ENCODE peak calls at places on chromosomes 13 and 19, in seven cellular contexts. G, I, J, O, E, H and V are unnamed samples.

GRCh38 chr13:29924482-29924884 is 74.1 kb upstream of the UBL3 start:
- DNase-seq in I (no peak), H (no peak), J (no peak), G (peak; percentile 31), O (peak; percentile 43), E (no peak), V (peak; percentile 66)

GRCh38 chr13:80499536-80500280 is 158.8 kb upstream of the SPRY2 start:
- DNase-seq in I (no peak), J (no peak), G (no peak), H (no peak), E (no peak), O (no peak), V (no peak)

GRCh38 chr13:67390462-67391093 is 160.4 kb upstream of the PCDH9 start:
- DNase-seq in I (no peak), H (no peak), O (no peak), G (peak; percentile 3), E (no peak), J (no peak), V (peak; percentile 62)

GRCh38 chr13:73984949-73985691 is 149.1 kb downstream of the KLF12 start:
- DNase-seq in E (no peak), I (no peak), H (no peak), G (no peak), J (peak; percentile 37), O (no peak), V (no peak)

GRCh38 chr13:33940256-33940655 is 122.3 kb downstream of the RFC3 start:
- DNase-seq in J (no peak), O (no peak), H (no peak), E (no peak), G (no peak), I (no peak), V (no peak)

GRCh38 chr19:11848594-11849263 is at the start of gene ZNF439:
- DNase-seq in H (no peak), E (peak; percentile 96), J (peak; percentile 98), I (peak; percentile 80), O (peak; percentile 96), G (peak; percentile 3), V (peak; percentile 90)

GRCh38 chr13:26412263-26412662 is 145.2 kb upstream of the WASF3 start:
- DNase-seq in O (no peak), J (no peak), G (no peak), H (no peak), I (no peak), E (no peak), V (no peak)

GRCh38 chr13:29991343-29991742 is 140.9 kb upstream of the UBL3 start:
- DNase-seq in O (no peak), H (peak; percentile 61), I (no peak), E (no peak), G (peak; percentile 91), J (no peak), V (peak; percentile 97)

GRCh38 chr13:43284162-43284561 is 260.8 kb downstream of the DNAJC15 start:
- DNase-seq in I (no peak), E (no peak), G (no peak), O (no peak), H (no peak), J (no peak), V (peak; percentile 65)

GRCh38 chr13:19845758-19846157 is 17.7 kb downstream of the ZMYM5 start:
- DNase-seq in H (peak; percentile 91), E (no peak), G (peak; percentile 90), I (no peak), J (no peak), O (no peak), V (peak; percentile 94)

GRCh38 chr13:38566023-38566422 is 120.9 kb upstream of the FREM2 start:
- DNase-seq in O (no peak), G (no peak), I (no peak), J (no peak), H (no peak), E (no peak), V (no peak)

GRCh38 chr19:39968789-39969188 is 2.2 kb upstream of the PSMC4 start:
- DNase-seq in I (no peak), O (peak; percentile 41), J (no peak), H (no peak), G (no peak), E (no peak), V (no peak)

GRCh38 chr19:51710163-51710562 is 13.6 kb downstream of the HAS1 start:
- DNase-seq in G (no peak), O (no peak), I (no peak), J (no peak), H (no peak), E (no peak), V (peak; percentile 42)

GRCh38 chr13:23427342-23428182 is 5.9 kb downstream of the SACS start:
- DNase-seq in I (no peak), G (peak; percentile 67), E (no peak), J (no peak), H (peak; percentile 82), O (no peak), V (peak; percentile 93)

GRCh38 chr13:53165201-53165600 is 136.6 kb downstream of the OLFM4 start:
- DNase-seq in H (no peak), J (no peak), E (no peak), G (no peak), O (no peak), I (peak; percentile 46), V (no peak)

GRCh38 chr13:79663420-79663819 is 182.5 kb downstream of the NDFIP2 start:
- DNase-seq in H (no peak), E (no peak), I (no peak), J (no peak), O (no peak), G (no peak), V (no peak)

GRCh38 chr13:55577082-55577846 is 1563.5 kb upstream of the PRR20A start:
- DNase-seq in I (peak; percentile 3), E (no peak), H (no peak), O (no peak), J (no peak), G (no peak), V (no peak)

GRCh38 chr13:93116809-93117208 is 109.8 kb upstream of the GPC6 start:
- DNase-seq in I (no peak), O (no peak), G (no peak), J (no peak), E (no peak), H (no peak), V (peak; percentile 2)

GRCh38 chr19:46609511-46610412 is 8.6 kb downstream of the CALM3 start:
- DNase-seq in I (no peak), G (no peak), J (peak; percentile 13), E (peak; percentile 65), O (peak; percentile 21), H (no peak), V (no peak)

GRCh38 chr19:46608581-46609345 is 7.6 kb downstream of the CALM3 start:
- DNase-seq in I (no peak), E (peak; percentile 71), J (peak; percentile 14), O (peak; percentile 18), G (no peak), H (no peak), V (no peak)

GRCh38 chr19:46610413-46610775 is 9.3 kb downstream of the CALM3 start:
- DNase-seq in E (peak; percentile 28), O (no peak), H (no peak), I (no peak), J (peak; percentile 13), G (no peak), V (no peak)

GRCh38 chr19:46611791-46612190 is 10.7 kb downstream of the CALM3 start:
- DNase-seq in I (no peak), E (peak; percentile 72), G (no peak), O (peak; percentile 27), J (no peak), H (no peak), V (no peak)

DNA sequence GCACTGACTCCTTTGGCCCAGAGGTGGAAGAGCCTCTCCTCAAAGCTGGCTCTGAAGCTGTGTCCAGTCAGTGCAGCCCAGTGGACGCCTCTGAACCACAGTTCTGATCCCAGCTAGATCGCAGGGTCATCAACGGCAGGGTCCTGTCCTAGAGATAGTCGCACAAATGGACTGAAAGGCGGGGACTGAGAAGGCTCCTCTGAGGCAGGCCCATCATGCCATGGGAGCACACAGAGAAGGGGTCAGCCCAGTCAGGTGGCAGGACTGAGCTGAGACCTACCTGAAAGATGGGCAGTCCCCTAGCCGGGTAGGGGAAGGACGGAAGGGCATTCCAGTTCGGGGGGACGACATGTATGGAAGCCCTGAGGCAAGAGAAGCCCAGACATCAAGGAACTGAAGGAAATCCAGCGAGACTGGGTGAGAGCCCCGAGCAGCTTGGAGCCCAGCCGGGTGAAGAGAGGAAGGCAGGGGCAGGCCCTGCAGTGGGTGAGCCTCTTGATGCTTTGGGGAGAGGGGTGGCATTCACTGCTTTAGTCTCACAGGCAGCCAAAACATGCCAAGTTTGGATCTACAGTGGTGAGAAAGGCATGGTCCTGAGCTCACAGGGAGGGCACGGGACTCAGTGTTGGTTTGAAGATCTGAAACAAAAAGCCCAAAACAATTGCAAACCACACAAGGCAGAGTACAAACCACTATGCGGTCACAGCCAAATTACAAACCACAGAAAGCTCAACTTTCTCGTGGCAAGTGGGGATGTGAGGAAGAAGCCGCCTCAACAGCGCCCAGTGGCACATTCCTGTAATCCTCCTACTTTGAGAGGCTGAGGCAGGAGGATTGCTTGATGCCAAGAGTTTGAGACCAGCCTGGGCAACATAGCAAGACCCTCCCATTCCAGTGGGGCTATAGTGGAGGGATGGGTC is 10.0 kb downstream of the CALM3 start:
- DNase-seq in O (peak; percentile 19), G (peak; percentile 82), J (peak; percentile 10), H (no peak), I (no peak), E (peak; percentile 69), V (no peak)
- H3K4me3 ChIP-seq in O (no peak overlapping the region), G (no peak overlapping the region), J (no peak overlapping the region), H (no peak overlapping the region), I (no peak overlapping the region), E (no peak overlapping the region), V (no peak overlapping the region)

DNA sequence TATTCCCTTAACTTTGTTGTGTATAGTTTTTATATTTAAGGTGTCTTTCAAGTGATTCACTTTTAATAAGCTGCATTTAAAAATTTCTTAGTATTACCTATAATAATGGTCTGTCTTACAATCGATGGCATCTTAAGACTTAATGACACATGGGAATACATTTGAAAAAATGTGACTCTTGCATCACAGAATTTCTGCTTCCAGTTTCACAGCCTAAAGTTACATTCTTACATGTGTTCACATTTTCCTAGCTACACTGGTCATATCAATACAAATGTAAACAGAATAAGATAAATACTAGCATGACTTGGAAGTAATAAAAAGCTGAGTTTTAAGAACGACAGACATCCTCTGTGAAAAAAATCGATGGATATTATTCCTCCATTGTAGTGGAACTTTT is 1597.1 kb upstream of the MIR17HG start:
- DNase-seq in H (no peak), O (no peak), G (no peak), J (no peak), E (no peak), I (no peak), V (no peak)
- TF ChIP-seq CTCF in H (no peak), O (no peak), G (no peak), J (no peak), E (no peak), I (no peak), V (no peak)

DNA sequence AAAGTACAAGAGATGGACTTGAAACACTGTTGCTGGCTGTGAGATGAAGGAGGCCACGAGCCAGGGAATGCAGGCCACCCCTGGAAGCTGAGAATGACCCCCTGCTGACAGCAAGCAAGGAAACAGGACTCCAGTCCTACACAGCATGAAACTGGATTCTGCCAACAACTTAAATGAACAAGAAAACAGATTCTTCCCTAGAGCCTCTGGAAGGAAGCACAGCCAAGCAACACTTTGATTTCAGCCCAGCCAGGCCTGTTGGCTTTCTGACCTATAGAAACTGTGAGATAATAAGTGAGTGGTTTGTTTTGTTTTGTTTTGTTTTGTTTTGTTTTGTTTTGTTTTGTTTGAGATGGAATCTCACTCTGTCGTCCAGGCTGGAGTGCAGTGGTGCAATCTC is 105.3 kb upstream of the CACNA1A start:
- DNase-seq in H (no peak), E (peak; percentile 12), G (no peak), O (no peak), J (no peak), I (no peak), V (no peak)
- H3K4me3 ChIP-seq in H (no peak overlapping the region), E (no peak overlapping the region), G (no peak overlapping the region), O (no peak overlapping the region), J (no peak overlapping the region), I (no peak overlapping the region), V (no peak overlapping the region)

GRCh38 chr13:110644892-110645521 is 29.7 kb downstream of the NAXD start:
- DNase-seq in H (peak; percentile 24), J (peak; percentile 69), G (no peak), O (peak; percentile 69), I (peak; percentile 93), E (peak; percentile 94), V (peak; percentile 67)
- TF ChIP-seq CTCF in H (peak; percentile 33), J (peak; percentile 24), G (peak; percentile 43), O (peak; percentile 21), I (peak; percentile 72), E (peak; percentile 21), V (peak; percentile 33)